ENCODE peak calls at places on chromosomes 6 and 20, in six cellular contexts. M, F, X, Z, H and R are unnamed samples.
A peak's percentile ranks its signal among the peaks of the same experiment; 100 is the strongest.

GRCh38 chr6:163572612-163573011 is 158.1 kb downstream of the QKI start:
- DNase-seq in M (no peak), F (no peak), X (no peak), Z (no peak), H (peak; percentile 55), R (no peak)

GRCh38 chr6:148413321-148414094 is 70.9 kb downstream of the SASH1 start:
- DNase-seq in M (no peak), F (no peak), X (no peak), Z (no peak), H (no peak), R (no peak)

GRCh38 chr6:15441215-15441868 is 195.5 kb downstream of the JARID2 start:
- DNase-seq in M (peak; percentile 81), F (peak; percentile 32), X (no peak), Z (no peak), H (peak; percentile 87), R (no peak)

GRCh38 chr20:11687546-11688292 is 230.0 kb upstream of the BTBD3 start:
- DNase-seq in M (no peak), F (no peak), X (no peak), Z (no peak), H (no peak), R (no peak)

GRCh38 chr6:108750801-108751200 is 97.4 kb upstream of the ARMC2 start:
- DNase-seq in M (no peak), F (no peak), X (no peak), Z (peak; percentile 35), H (no peak), R (no peak)

GRCh38 chr6:28747631-28748157 is 176.1 kb downstream of the TRIM27 start:
- DNase-seq in M (peak; percentile 91), F (no peak), X (no peak), Z (no peak), H (peak; percentile 63), R (no peak)

GRCh38 chr6:30508890-30509736 is 19.8 kb downstream of the HLA-E start:
- DNase-seq in M (peak; percentile 26), F (no peak), X (no peak), Z (peak; percentile 15), H (peak; percentile 74), R (no peak)

GRCh38 chr6:143901885-143902708 is 37.8 kb downstream of the ZC2HC1B start:
- DNase-seq in M (no peak), F (peak; percentile 66), X (no peak), Z (no peak), H (peak; percentile 90), R (no peak)

GRCh38 chr6:55892749-55893357 is 17.5 kb upstream of the BMP5 start:
- DNase-seq in M (peak; percentile 2), F (no peak), X (no peak), Z (no peak), H (no peak), R (no peak)

GRCh38 chr20:49325981-49326380 is 48.1 kb upstream of the ZNFX1 start:
- DNase-seq in M (no peak), F (no peak), X (no peak), Z (no peak), H (peak; percentile 27), R (no peak)

GRCh38 chr6:102520981-102521380 is 1127.5 kb downstream of the GRIK2 start:
- DNase-seq in M (no peak), F (no peak), X (no peak), Z (no peak), H (no peak), R (no peak)

GRCh38 chr20:49768204-49769124 is 44.2 kb upstream of the SLC9A8 start:
- DNase-seq in M (peak; percentile 97), F (peak; percentile 53), X (no peak), Z (peak; percentile 79), H (peak; percentile 99), R (peak; percentile 48)

GRCh38 chr6:44105146-44105545 is 22.1 kb downstream of the MRPL14 start:
- DNase-seq in M (no peak), F (no peak), X (no peak), Z (no peak), H (peak; percentile 33), R (no peak)

GRCh38 chr6:41723178-41723935 is 12.1 kb downstream of the TFEB start:
- DNase-seq in M (peak; percentile 92), F (no peak), X (no peak), Z (peak; percentile 90), H (peak; percentile 95), R (peak; percentile 65)

GRCh38 chr6:138678168-138678567 is 95.4 kb upstream of the CCDC28A start:
- DNase-seq in M (no peak), F (no peak), X (no peak), Z (no peak), H (no peak), R (no peak)

GRCh38 chr6:41439524-41440418 is 104.4 kb downstream of the NCR2 start:
- DNase-seq in M (no peak), F (no peak), X (no peak), Z (no peak), H (no peak), R (no peak)

GRCh38 chr20:38325167-38325566 is 21.1 kb upstream of the LBP start:
- DNase-seq in M (no peak), F (no peak), X (no peak), Z (no peak), H (no peak), R (no peak)

GRCh38 chr6:143505111-143505510 is 6.4 kb downstream of the FUCA2 start:
- DNase-seq in M (no peak), F (no peak), X (no peak), Z (no peak), H (no peak), R (no peak)

GRCh38 chr6:119445666-119446622 is 96.4 kb upstream of the MAN1A1 start:
- DNase-seq in M (peak; percentile 75), F (no peak), X (no peak), Z (no peak), H (peak; percentile 73), R (peak; percentile 39)

GRCh38 chr20:19943021-19943659 is 74.0 kb upstream of the NAA20 start:
- DNase-seq in M (no peak), F (no peak), X (no peak), Z (no peak), H (no peak), R (no peak)

GRCh38 chr6:42100029-42100901 is 42.2 kb downstream of the C6orf132 start:
- DNase-seq in M (peak; percentile 63), F (no peak), X (peak; percentile 67), Z (no peak), H (peak; percentile 83), R (no peak)

GRCh38 chr6:701215-701614 is 8.3 kb upstream of the EXOC2 start:
- DNase-seq in M (no peak), F (no peak), X (no peak), Z (no peak), H (no peak), R (no peak)

GRCh38 chr6:41966214-41966920 is 24.8 kb upstream of the CCND3 start:
- DNase-seq in M (no peak), F (no peak), X (no peak), Z (no peak), H (no peak), R (no peak)

GRCh38 chr20:5364997-5365597 is 48.3 kb upstream of the PROKR2 start:
- DNase-seq in M (peak; percentile 11), F (no peak), X (no peak), Z (no peak), H (no peak), R (no peak)

GRCh38 chr6:40410792-40411191 is 176.4 kb downstream of the LRFN2 start:
- DNase-seq in M (no peak), F (no peak), X (no peak), Z (no peak), H (no peak), R (no peak)

GRCh38 chr6:134077301-134077700 is 24.9 kb upstream of the SLC2A12 start:
- DNase-seq in M (no peak), F (no peak), X (no peak), Z (no peak), H (peak; percentile 57), R (no peak)

GRCh38 chr6:139474145-139475108 is 100.0 kb upstream of the CITED2 start:
- DNase-seq in M (peak; percentile 8), F (no peak), X (no peak), Z (no peak), H (peak; percentile 56), R (peak; percentile 61)

GRCh38 chr20:37999526-38000263 is 33.6 kb downstream of the TTI1 start:
- DNase-seq in M (no peak), F (no peak), X (no peak), Z (no peak), H (no peak), R (no peak)

GRCh38 chr6:89368107-89368506 is 15.6 kb upstream of the UBE2J1 start:
- DNase-seq in M (peak; percentile 60), F (peak; percentile 67), X (no peak), Z (peak; percentile 78), H (peak; percentile 75), R (no peak)

GRCh38 chr20:34938466-34939163 is 17.0 kb downstream of the GSS start:
- DNase-seq in M (no peak), F (no peak), X (peak; percentile 76), Z (no peak), H (no peak), R (no peak)

GRCh38 chr6:166313255-166314070 is 5.3 kb upstream of the PRR18 start:
- DNase-seq in M (peak; percentile 55), F (no peak), X (no peak), Z (no peak), H (peak; percentile 43), R (no peak)
- TF ChIP-seq CTCF in M (peak; percentile 60), F (no peak), X (peak; percentile 44), Z (peak; percentile 59), H (peak; percentile 61), R (peak; percentile 67)

GRCh38 chr20:3237011-3237957 is 1.7 kb downstream of the SLC4A11 start:
- DNase-seq in M (no peak), F (no peak), X (no peak), Z (no peak), H (no peak), R (no peak)
- H3K4me3 ChIP-seq in M (peak overlapping the region; percentile 93), F (no peak overlapping the region), X (peak overlapping the region; percentile 77), Z (peak overlapping the region; percentile 92), H (peak overlapping the region; percentile 66), R (no peak overlapping the region)

GRCh38 chr6:133017581-133017980 is 203.2 kb downstream of the RPS12 start:
- DNase-seq in M (peak; percentile 70), F (no peak), X (no peak), Z (no peak), H (peak; percentile 4), R (peak; percentile 75)
- TF ChIP-seq CTCF in M (no peak), F (no peak), X (no peak), Z (no peak), H (no peak), R (no peak)

DNA sequence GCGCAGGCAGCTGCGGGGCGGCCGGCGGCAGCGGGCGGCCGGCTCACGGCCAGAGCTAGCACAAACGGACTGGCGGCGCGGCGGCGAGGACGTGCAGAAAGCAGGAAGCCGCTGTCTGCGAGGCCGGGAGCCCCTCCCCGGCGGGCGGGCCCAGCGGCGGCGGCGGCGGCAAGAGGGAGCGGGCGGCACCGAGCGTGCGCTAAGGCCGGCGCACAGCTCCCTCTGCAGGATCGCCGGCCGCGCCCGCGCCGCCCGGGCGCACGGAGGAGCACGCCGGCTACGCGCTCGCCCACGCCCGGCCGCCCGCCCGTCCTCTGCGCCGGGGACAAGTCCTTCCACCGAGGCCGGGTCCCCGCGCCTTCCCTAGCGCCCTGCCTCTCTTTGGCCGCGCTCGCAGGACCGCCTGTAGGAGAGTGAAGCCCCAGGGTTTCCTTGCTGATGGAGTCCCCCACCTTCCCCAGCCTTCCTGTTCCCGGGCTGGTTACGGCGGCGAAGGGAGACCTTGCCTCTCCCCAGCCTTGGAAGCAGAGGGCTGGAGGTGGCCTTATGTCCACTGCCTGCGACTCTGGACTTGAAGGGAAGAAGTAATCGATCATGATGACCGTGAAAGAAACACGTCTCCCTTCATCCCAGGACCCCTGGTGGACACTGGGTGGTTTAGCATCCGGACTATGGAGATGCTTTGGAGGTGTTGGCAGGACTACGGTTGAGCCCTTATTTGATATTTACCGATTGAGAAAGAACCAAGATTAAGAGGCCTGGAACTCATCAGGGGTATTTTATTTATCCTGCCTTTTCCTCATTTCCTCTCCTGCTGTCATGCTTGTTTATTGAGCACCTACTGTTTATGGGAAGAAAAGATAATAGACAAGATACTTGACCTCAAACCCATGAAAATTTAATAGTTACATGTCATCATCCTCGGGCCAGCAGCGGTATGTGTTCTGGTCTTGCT is at the start of gene PREP:
- DNase-seq in M (peak; percentile 95), F (peak; percentile 81), X (peak; percentile 93), Z (peak; percentile 88), H (peak; percentile 86), R (no peak)
- H3K4me3 ChIP-seq in M (peak within 1 kb of the TSS; percentile 91), F (peak within 1 kb of the TSS; percentile 89), X (peak within 1 kb of the TSS; percentile 91), Z (peak within 1 kb of the TSS; percentile 71), H (peak within 1 kb of the TSS; percentile 87), R (peak within 1 kb of the TSS; percentile 81)